ENCODE peak calls at places on chromosomes 12 and 14, in six cellular contexts. One of them, this sample, is unnamed.

GRCh38 chr12:15979096-15980091 is 68.3 kb downstream of the DERA start:
- DNase-seq in upper lobe of right lung: no peak
- DNase-seq in heart left ventricle: no peak
- DNase-seq in lower leg skin: no peak
- DNase-seq in AG04450: peak; percentile 78
- DNase-seq in HFFc6: peak; percentile 92
- DNase-seq in this sample: no peak

GRCh38 chr12:91383106-91383505 is 200.5 kb upstream of the DCN start:
- DNase-seq in AG04450: no peak
- DNase-seq in heart left ventricle: no peak
- DNase-seq in lower leg skin: no peak
- DNase-seq in upper lobe of right lung: no peak
- DNase-seq in HFFc6: no peak
- DNase-seq in this sample: no peak

GRCh38 chr14:50091240-50091914 is 25.0 kb downstream of the VCPKMT start:
- DNase-seq in AG04450: no peak
- DNase-seq in upper lobe of right lung: no peak
- DNase-seq in lower leg skin: no peak
- DNase-seq in HFFc6: no peak
- DNase-seq in heart left ventricle: no peak
- DNase-seq in this sample: peak; percentile 68

GRCh38 chr14:100568164-100568997 is 18.8 kb downstream of the BEGAIN start:
- DNase-seq in HFFc6: no peak
- DNase-seq in lower leg skin: no peak
- DNase-seq in upper lobe of right lung: no peak
- DNase-seq in AG04450: no peak
- DNase-seq in heart left ventricle: no peak
- DNase-seq in this sample: no peak

GRCh38 chr14:105745433-105746123 is 219.2 kb downstream of the TMEM121 start:
- DNase-seq in upper lobe of right lung: no peak
- DNase-seq in HFFc6: no peak
- DNase-seq in heart left ventricle: no peak
- DNase-seq in lower leg skin: no peak
- DNase-seq in AG04450: no peak
- DNase-seq in this sample: peak; percentile 75

GRCh38 chr14:34138175-34138574 is 187.3 kb upstream of the EGLN3 start:
- DNase-seq in heart left ventricle: no peak
- DNase-seq in HFFc6: no peak
- DNase-seq in lower leg skin: no peak
- DNase-seq in upper lobe of right lung: no peak
- DNase-seq in AG04450: no peak
- DNase-seq in this sample: no peak

GRCh38 chr14:104894331-104895206 is 29.5 kb downstream of the CEP170B start:
- DNase-seq in HFFc6: no peak
- DNase-seq in heart left ventricle: peak; percentile 26
- DNase-seq in AG04450: no peak
- DNase-seq in lower leg skin: no peak
- DNase-seq in upper lobe of right lung: peak; percentile 66
- DNase-seq in this sample: no peak

GRCh38 chr12:121036810-121037326 is 2.2 kb downstream of the OASL start:
- DNase-seq in HFFc6: peak; percentile 75
- DNase-seq in lower leg skin: no peak
- DNase-seq in AG04450: peak; percentile 29
- DNase-seq in upper lobe of right lung: peak; percentile 18
- DNase-seq in heart left ventricle: no peak
- DNase-seq in this sample: no peak

GRCh38 chr14:93832665-93833064 is 44.4 kb upstream of the PRIMA1 start:
- DNase-seq in lower leg skin: no peak
- DNase-seq in AG04450: no peak
- DNase-seq in upper lobe of right lung: no peak
- DNase-seq in heart left ventricle: peak; percentile 49
- DNase-seq in HFFc6: no peak
- DNase-seq in this sample: no peak

GRCh38 chr12:66942741-66943465 is 264.0 kb upstream of the GRIP1 start:
- DNase-seq in HFFc6: no peak
- DNase-seq in heart left ventricle: no peak
- DNase-seq in lower leg skin: no peak
- DNase-seq in upper lobe of right lung: no peak
- DNase-seq in AG04450: no peak
- DNase-seq in this sample: no peak

GRCh38 chr12:104619305-104619704 is 162.6 kb downstream of the CHST11 start:
- DNase-seq in lower leg skin: no peak
- DNase-seq in heart left ventricle: no peak
- DNase-seq in AG04450: no peak
- DNase-seq in HFFc6: no peak
- DNase-seq in upper lobe of right lung: no peak
- DNase-seq in this sample: no peak

GRCh38 chr12:68559984-68560822 is 50.5 kb upstream of the RAP1B start:
- DNase-seq in AG04450: no peak
- DNase-seq in HFFc6: no peak
- DNase-seq in upper lobe of right lung: no peak
- DNase-seq in lower leg skin: peak; percentile 44
- DNase-seq in heart left ventricle: peak; percentile 35
- DNase-seq in this sample: no peak

GRCh38 chr14:96001866-96002510 is 37.2 kb upstream of the C14orf132 start:
- DNase-seq in lower leg skin: no peak
- DNase-seq in AG04450: no peak
- DNase-seq in HFFc6: no peak
- DNase-seq in upper lobe of right lung: no peak
- DNase-seq in heart left ventricle: no peak
- DNase-seq in this sample: peak; percentile 89

GRCh38 chr12:116426391-116427136 is 132.6 kb upstream of the MAP1LC3B2 start:
- DNase-seq in lower leg skin: peak; percentile 69
- DNase-seq in heart left ventricle: peak; percentile 74
- DNase-seq in upper lobe of right lung: no peak
- DNase-seq in HFFc6: peak; percentile 99
- DNase-seq in AG04450: peak; percentile 89
- DNase-seq in this sample: peak; percentile 96

GRCh38 chr14:93946104-93946503 is 19.0 kb downstream of the FAM181A start:
- DNase-seq in upper lobe of right lung: no peak
- DNase-seq in lower leg skin: no peak
- DNase-seq in HFFc6: peak; percentile 9
- DNase-seq in AG04450: no peak
- DNase-seq in heart left ventricle: no peak
- DNase-seq in this sample: no peak

GRCh38 chr12:96238336-96239031 is 44.3 kb downstream of the ELK3 start:
- DNase-seq in AG04450: no peak
- DNase-seq in heart left ventricle: peak; percentile 41
- DNase-seq in lower leg skin: no peak
- DNase-seq in upper lobe of right lung: no peak
- DNase-seq in HFFc6: no peak
- DNase-seq in this sample: no peak

GRCh38 chr12:109385339-109386078 is 37.8 kb downstream of the MYO1H start:
- DNase-seq in heart left ventricle: peak; percentile 27
- DNase-seq in AG04450: peak; percentile 3
- DNase-seq in lower leg skin: peak; percentile 79
- DNase-seq in HFFc6: peak; percentile 59
- DNase-seq in upper lobe of right lung: no peak
- DNase-seq in this sample: no peak

GRCh38 chr14:94113908-94114588 is 3.5 kb downstream of the IFI27 start:
- DNase-seq in upper lobe of right lung: no peak
- DNase-seq in heart left ventricle: no peak
- DNase-seq in lower leg skin: no peak
- DNase-seq in HFFc6: no peak
- DNase-seq in AG04450: no peak
- DNase-seq in this sample: no peak

GRCh38 chr14:32593290-32593942 is 264.3 kb downstream of the AKAP6 start:
- DNase-seq in HFFc6: peak; percentile 93
- DNase-seq in AG04450: peak; percentile 21
- DNase-seq in lower leg skin: no peak
- DNase-seq in upper lobe of right lung: no peak
- DNase-seq in heart left ventricle: no peak
- DNase-seq in this sample: no peak

GRCh38 chr14:34843011-34843554 is 32.1 kb downstream of the BAZ1A start:
- DNase-seq in heart left ventricle: no peak
- DNase-seq in HFFc6: peak; percentile 33
- DNase-seq in AG04450: peak; percentile 13
- DNase-seq in lower leg skin: peak; percentile 31
- DNase-seq in upper lobe of right lung: no peak
- DNase-seq in this sample: no peak

GRCh38 chr12:104998423-104999346 is 12.6 kb downstream of the NOPCHAP1 start:
- DNase-seq in heart left ventricle: no peak
- DNase-seq in AG04450: no peak
- DNase-seq in lower leg skin: no peak
- DNase-seq in HFFc6: no peak
- DNase-seq in upper lobe of right lung: peak; percentile 71
- DNase-seq in this sample: no peak

GRCh38 chr14:52922059-52922458 is 28.8 kb downstream of the FERMT2 start:
- DNase-seq in lower leg skin: no peak
- DNase-seq in upper lobe of right lung: no peak
- DNase-seq in AG04450: no peak
- DNase-seq in heart left ventricle: no peak
- DNase-seq in HFFc6: no peak
- DNase-seq in this sample: no peak
- TF ChIP-seq CTCF in lower leg skin: no peak
- TF ChIP-seq CTCF in upper lobe of right lung: no peak
- TF ChIP-seq CTCF in AG04450: no peak
- TF ChIP-seq CTCF in heart left ventricle: no peak
- TF ChIP-seq CTCF in HFFc6: no peak
- TF ChIP-seq CTCF in this sample: no peak

GRCh38 chr14:103109789-103110415 is 13.4 kb upstream of the TNFAIP2 start:
- DNase-seq in HFFc6: peak; percentile 62
- DNase-seq in heart left ventricle: peak; percentile 57
- DNase-seq in AG04450: peak; percentile 65
- DNase-seq in lower leg skin: no peak
- DNase-seq in upper lobe of right lung: no peak
- DNase-seq in this sample: no peak
- TF ChIP-seq CTCF in HFFc6: no peak
- TF ChIP-seq CTCF in heart left ventricle: no peak
- TF ChIP-seq CTCF in AG04450: no peak
- TF ChIP-seq CTCF in lower leg skin: no peak
- TF ChIP-seq CTCF in upper lobe of right lung: no peak
- TF ChIP-seq CTCF in this sample: no peak

GRCh38 chr14:54197369-54197768 is 199.4 kb upstream of the CDKN3 start:
- DNase-seq in heart left ventricle: no peak
- DNase-seq in lower leg skin: no peak
- DNase-seq in AG04450: no peak
- DNase-seq in upper lobe of right lung: no peak
- DNase-seq in HFFc6: no peak
- DNase-seq in this sample: no peak
- TF ChIP-seq CTCF in heart left ventricle: no peak
- TF ChIP-seq CTCF in lower leg skin: no peak
- TF ChIP-seq CTCF in AG04450: no peak
- TF ChIP-seq CTCF in upper lobe of right lung: no peak
- TF ChIP-seq CTCF in HFFc6: no peak
- TF ChIP-seq CTCF in this sample: no peak

GRCh38 chr14:63564318-63564717 is 21.1 kb upstream of the PPP2R5E start:
- DNase-seq in HFFc6: peak; percentile 41
- DNase-seq in heart left ventricle: no peak
- DNase-seq in upper lobe of right lung: no peak
- DNase-seq in lower leg skin: peak; percentile 18
- DNase-seq in AG04450: no peak
- DNase-seq in this sample: no peak
- TF ChIP-seq CTCF in HFFc6: no peak
- TF ChIP-seq CTCF in heart left ventricle: no peak
- TF ChIP-seq CTCF in upper lobe of right lung: no peak
- TF ChIP-seq CTCF in lower leg skin: no peak
- TF ChIP-seq CTCF in AG04450: no peak
- TF ChIP-seq CTCF in this sample: no peak

DNA sequence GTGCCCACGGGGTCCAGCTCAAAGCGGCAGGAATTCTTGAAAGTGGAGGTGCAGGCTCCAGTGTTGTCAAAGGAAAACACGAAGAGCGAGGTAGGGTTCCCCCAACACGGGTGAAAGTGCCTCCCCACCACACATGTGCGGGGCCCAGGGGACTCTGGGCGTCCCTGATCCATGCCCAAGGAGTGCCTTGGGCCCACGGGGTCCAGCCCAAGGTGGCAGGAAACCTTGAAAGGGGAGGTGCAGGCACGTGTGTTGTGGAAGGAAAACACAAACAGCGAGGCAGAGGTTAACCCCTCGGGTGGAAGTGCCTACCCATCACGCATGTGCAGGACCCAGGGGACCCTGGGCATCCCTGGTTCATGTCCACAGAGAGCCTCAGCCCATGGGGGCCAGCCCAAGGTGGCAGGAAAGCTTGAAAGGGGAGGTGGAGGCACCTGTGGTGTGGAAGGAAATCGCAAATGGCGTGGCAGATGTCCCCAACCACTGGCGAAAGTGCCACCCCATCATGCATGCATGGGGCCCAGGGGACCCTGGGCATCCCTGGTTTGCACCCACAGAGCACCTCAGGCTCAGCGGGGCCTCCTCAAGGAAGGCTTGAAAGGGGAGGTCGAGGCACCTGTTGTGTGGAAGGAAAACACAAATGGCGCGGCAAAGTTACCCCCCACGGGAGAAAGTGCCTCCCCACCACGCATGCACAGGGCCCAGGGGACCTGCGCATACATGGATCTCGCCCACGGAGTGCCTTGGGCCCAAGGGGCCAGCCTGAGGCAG is 584.6 kb downstream of the ALG10 start:
- DNase-seq in AG04450: no peak
- DNase-seq in heart left ventricle: no peak
- DNase-seq in upper lobe of right lung: no peak
- DNase-seq in HFFc6: no peak
- DNase-seq in lower leg skin: no peak
- DNase-seq in this sample: no peak
- TF ChIP-seq CTCF in AG04450: no peak
- TF ChIP-seq CTCF in heart left ventricle: no peak
- TF ChIP-seq CTCF in upper lobe of right lung: no peak
- TF ChIP-seq CTCF in HFFc6: no peak
- TF ChIP-seq CTCF in lower leg skin: no peak
- TF ChIP-seq CTCF in this sample: no peak

GRCh38 chr12:50084775-50085614 is at the start of gene SMARCD1:
- DNase-seq in upper lobe of right lung: peak; percentile 96
- DNase-seq in HFFc6: peak; percentile 83
- DNase-seq in AG04450: peak; percentile 81
- DNase-seq in lower leg skin: peak; percentile 89
- DNase-seq in heart left ventricle: peak; percentile 97
- DNase-seq in this sample: peak; percentile 95
- TF ChIP-seq CTCF in upper lobe of right lung: peak; percentile 52
- TF ChIP-seq CTCF in HFFc6: peak; percentile 53
- TF ChIP-seq CTCF in AG04450: peak; percentile 53
- TF ChIP-seq CTCF in lower leg skin: no peak
- TF ChIP-seq CTCF in heart left ventricle: peak; percentile 83
- TF ChIP-seq CTCF in this sample: peak; percentile 60

DNA sequence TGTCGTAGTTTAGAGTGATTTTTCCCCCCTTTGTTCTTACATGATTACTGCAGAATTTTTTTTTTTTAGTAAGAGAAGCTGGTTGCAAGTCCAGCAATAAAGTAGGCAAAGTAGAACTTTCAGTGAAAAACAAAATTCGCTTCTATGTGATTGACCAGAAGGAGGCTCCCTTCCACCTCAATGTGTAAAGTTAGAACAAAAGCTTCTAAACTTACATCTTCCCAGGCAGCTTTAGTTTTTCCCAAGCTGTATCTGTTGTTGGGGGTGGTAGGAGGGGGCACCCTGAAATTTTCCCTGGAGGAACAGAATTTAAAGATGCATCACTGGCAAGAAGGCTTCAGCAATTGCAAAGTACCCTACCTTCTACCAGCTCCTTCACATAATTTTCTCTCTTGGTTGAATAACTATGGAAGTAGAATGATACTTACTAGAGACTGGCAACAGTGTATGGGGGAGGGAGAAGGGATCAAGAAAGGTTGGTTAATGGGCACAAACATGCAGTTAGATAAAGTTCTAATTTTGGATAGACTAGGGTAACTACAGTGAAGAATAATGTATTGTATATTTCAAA is 87.3 kb upstream of the E2F7 start:
- DNase-seq in heart left ventricle: no peak
- DNase-seq in upper lobe of right lung: no peak
- DNase-seq in lower leg skin: no peak
- DNase-seq in HFFc6: peak; percentile 45
- DNase-seq in AG04450: peak; percentile 20
- DNase-seq in this sample: no peak
- TF ChIP-seq CTCF in heart left ventricle: peak; percentile 66
- TF ChIP-seq CTCF in upper lobe of right lung: peak; percentile 47
- TF ChIP-seq CTCF in lower leg skin: no peak
- TF ChIP-seq CTCF in HFFc6: peak; percentile 80
- TF ChIP-seq CTCF in AG04450: peak; percentile 76
- TF ChIP-seq CTCF in this sample: peak; percentile 61